ENCODE peak calls at places on chromosomes 11 and 22, in ten cellular contexts. L, T, N, W, X, O, B, I, S and J are unnamed samples.

GRCh38 chr11:116576523-116576922 is 196.3 kb downstream of the BUD13 start:
- DNase-seq in L (no peak), T (no peak), N (no peak), W (peak), X (no peak), O (no peak), B (no peak), I (no peak), S (no peak), J (no peak)

GRCh38 chr11:109423114-109423859 is 1.3 kb downstream of the C11orf87 start:
- DNase-seq in L (no peak), T (no peak), N (no peak), W (no peak), X (no peak), O (no peak), B (no peak), I (no peak), S (no peak), J (no peak)

GRCh38 chr11:130213143-130213978 is 53.8 kb downstream of the ST14 start:
- DNase-seq in L (peak), T (peak), N (peak), W (peak), X (no peak), O (peak), B (peak), I (peak), S (peak), J (peak)

GRCh38 chr11:10149553-10149952 is 144.5 kb downstream of the SBF2 start:
- DNase-seq in L (no peak), T (no peak), N (no peak), W (no peak), X (no peak), O (no peak), B (no peak), I (no peak), S (no peak), J (no peak)

GRCh38 chr22:29254283-29254653 is 13.5 kb downstream of the RHBDD3 start:
- DNase-seq in L (no peak), T (no peak), N (no peak), W (no peak), X (no peak), O (no peak), B (no peak), I (no peak), S (no peak), J (no peak)

GRCh38 chr11:14373941-14374646 is 15.1 kb upstream of the RRAS2 start:
- DNase-seq in L (no peak), T (peak), N (peak), W (peak), X (no peak), O (no peak), B (peak), I (peak), S (peak), J (peak)

GRCh38 chr11:113411536-113411935 is 24.0 kb downstream of the ANKK1 start:
- DNase-seq in L (no peak), T (no peak), N (no peak), W (no peak), X (no peak), O (no peak), B (no peak), I (no peak), S (no peak), J (no peak)

GRCh38 chr22:22884010-22884887 is 3.4 kb upstream of the IGLL5 start:
- DNase-seq in L (no peak), T (peak), N (peak), W (peak), X (peak), O (no peak), B (peak), I (peak), S (no peak), J (no peak)

GRCh38 chr22:17222503-17222902 is 3.3 kb upstream of the ADA2 start:
- DNase-seq in L (no peak), T (no peak), N (no peak), W (no peak), X (no peak), O (no peak), B (no peak), I (no peak), S (no peak), J (no peak)

GRCh38 chr11:2295971-2296912 is 5.5 kb downstream of the C11orf21 start:
- DNase-seq in L (peak), T (no peak), N (peak), W (no peak), X (no peak), O (no peak), B (no peak), I (no peak), S (no peak), J (no peak)

GRCh38 chr11:125166347-125166841 is 1.8 kb downstream of the PKNOX2 start:
- DNase-seq in L (peak), T (no peak), N (peak), W (no peak), X (no peak), O (no peak), B (no peak), I (no peak), S (no peak), J (peak)

GRCh38 chr11:18527512-18527911 is 770 bp upstream of the TSG101 start:
- DNase-seq in L (no peak), T (no peak), N (no peak), W (no peak), X (no peak), O (no peak), B (peak), I (peak), S (no peak), J (no peak)

DNA sequence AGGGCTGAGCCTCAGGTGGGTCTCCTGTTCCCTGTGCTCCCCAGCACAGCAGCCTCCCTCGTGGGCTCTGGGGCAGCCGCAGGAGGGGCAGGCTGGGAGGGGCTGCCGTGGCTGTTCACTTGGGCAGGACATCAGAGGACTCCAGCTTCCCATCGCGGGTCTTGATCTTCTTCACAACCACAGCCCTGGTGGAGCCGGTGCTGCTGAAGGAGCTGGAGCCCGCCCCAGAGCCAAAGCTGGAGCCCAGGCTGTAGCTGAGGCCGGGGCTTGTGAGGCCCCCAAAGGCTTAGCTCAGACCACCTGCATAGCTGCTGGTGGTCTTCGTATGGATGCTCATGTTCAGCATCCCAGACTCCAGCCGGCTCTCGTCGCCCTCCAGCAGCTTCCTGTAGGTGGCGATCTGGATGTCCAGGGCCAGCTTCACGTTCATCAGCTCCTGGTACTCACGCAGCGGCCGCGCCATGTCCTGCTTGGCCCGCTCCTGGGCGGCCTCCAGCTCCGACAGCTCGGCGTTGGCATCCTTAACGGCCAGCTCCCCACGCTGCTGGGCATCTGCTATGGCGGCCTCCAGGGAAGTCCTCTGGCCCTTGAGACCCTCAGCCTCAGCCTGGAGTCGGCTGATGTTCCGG is 126.1 kb downstream of the NECTIN1 start:
- DNase-seq in L (no peak), T (no peak), N (no peak), W (peak), X (no peak), O (no peak), B (no peak), I (no peak), S (no peak), J (no peak)
- TF ChIP-seq CTCF in L (no peak), T (no peak), N (no peak), W (peak), X (no peak), O (no peak), B (no peak), I (no peak), S (no peak), J (no peak)

DNA sequence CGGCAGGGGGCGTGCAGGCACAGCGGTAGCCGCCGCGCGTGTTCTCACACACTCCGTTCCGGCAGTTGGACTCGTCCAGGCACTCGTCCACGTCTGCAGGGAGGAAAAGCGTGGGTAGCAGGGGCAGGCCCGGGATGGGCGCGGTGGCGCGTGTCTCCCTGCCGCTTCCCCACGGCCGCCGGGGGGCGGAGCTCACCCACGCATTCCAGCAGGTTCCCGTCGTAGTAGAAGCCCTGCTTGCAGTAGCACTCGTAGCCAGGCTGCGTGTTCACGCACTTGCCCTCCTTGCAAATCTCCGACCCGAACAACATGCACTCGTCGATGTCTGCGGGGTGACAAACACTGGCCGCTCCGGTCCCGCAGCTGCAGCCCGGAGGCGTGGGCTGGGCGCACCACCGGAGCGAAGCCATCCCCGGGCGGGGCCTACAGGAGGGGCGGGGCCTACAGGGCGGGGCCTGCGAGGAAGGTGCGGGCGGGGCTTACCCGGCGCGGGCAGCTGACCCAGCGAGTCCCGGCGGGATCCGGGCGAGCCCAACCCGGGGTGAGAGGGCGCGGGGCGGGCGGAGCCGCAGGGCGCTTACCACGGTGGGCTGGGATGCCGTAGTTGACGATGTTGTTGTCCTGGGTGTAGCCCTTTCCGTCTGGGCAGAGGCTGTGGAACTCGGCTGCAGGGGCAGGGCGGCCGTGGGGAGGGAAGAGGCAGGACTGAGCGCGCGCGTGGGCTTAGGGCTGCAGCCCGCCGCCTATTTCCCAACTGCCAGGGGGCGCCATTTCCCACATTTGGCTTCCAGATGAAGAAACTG is 15.6 kb downstream of the SCYL1 start:
- DNase-seq in L (peak), T (peak), N (peak), W (no peak), X (peak), O (peak), B (peak), I (peak), S (peak), J (peak)
- TF ChIP-seq POLR2A in L (no peak), T (peak), N (peak), W (no peak), X (no peak), O (no peak), B (no peak), I (peak), S (peak), J (peak)

GRCh38 chr11:38304926-38305325 is 1706.9 kb upstream of the RAG2 start:
- DNase-seq in L (no peak), T (no peak), N (no peak), W (no peak), X (no peak), O (no peak), B (no peak), I (no peak), S (no peak), J (no peak)
- H3K27ac ChIP-seq in L (no peak), T (no peak), N (no peak), W (no peak), X (no peak), O (no peak), B (no peak), I (no peak), S (no peak), J (no peak)

GRCh38 chr22:35411112-35411511 is 11.2 kb downstream of the MCM5 start:
- DNase-seq in L (no peak), T (no peak), N (no peak), W (no peak), X (no peak), O (peak), B (no peak), I (no peak), S (no peak), J (no peak)
- TF ChIP-seq CTCF in L (peak), T (no peak), N (no peak), W (no peak), X (no peak), O (peak), B (no peak), I (no peak), S (no peak), J (no peak)

GRCh38 chr11:72239296-72239848 is 4.6 kb downstream of the PHOX2A start:
- DNase-seq in L (peak), T (peak), N (peak), W (no peak), X (no peak), O (peak), B (peak), I (no peak), S (no peak), J (no peak)
- TF ChIP-seq POLR2A in L (no peak), T (peak), N (no peak), W (no peak), X (no peak), O (no peak), B (no peak), I (no peak), S (no peak), J (no peak)

GRCh38 chr11:135073870-135074269 is 661.8 kb upstream of the B3GAT1 start:
- DNase-seq in L (no peak), T (no peak), N (no peak), W (no peak), X (no peak), O (no peak), B (no peak), I (no peak), S (no peak), J (no peak)

GRCh38 chr11:135075740-135076139 is 663.7 kb upstream of the B3GAT1 start:
- DNase-seq in L (peak), T (peak), N (peak), W (peak), X (peak), O (peak), B (peak), I (peak), S (no peak), J (no peak)

GRCh38 chr11:135069884-135070283 is 657.8 kb upstream of the B3GAT1 start:
- DNase-seq in L (no peak), T (no peak), N (no peak), W (no peak), X (no peak), O (no peak), B (peak), I (peak), S (no peak), J (no peak)

GRCh38 chr11:135073444-135073843 is 661.4 kb upstream of the B3GAT1 start:
- DNase-seq in L (no peak), T (no peak), N (no peak), W (no peak), X (no peak), O (no peak), B (no peak), I (no peak), S (no peak), J (no peak)

DNA sequence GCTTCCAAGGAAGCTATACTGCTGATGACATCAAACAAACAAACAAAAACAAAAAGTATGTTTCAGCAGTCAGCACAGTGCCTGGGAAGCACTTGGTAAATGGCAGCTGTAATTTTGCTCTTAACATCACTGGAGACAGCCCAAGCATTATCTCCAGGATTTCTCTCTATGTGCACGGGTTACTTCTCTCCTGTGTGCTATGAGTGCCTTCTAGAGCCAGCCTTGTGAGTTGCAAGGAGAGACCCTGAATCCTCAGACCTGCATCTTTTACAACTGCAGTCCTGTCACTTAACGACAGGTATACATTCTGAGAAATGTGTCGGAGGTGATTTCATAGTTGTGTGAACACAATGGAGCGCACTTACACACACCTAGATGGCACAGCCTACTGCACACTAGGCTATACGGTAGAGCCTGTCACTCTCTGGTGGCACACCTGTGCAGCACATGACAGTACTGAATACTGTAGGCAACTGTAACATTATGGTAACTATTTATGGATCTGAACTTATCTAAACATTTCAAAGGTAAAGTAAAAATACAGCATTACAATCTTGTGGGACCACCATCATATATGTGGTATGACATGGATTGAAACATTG is 662.5 kb upstream of the B3GAT1 start:
- DNase-seq in L (no peak), T (no peak), N (no peak), W (no peak), X (no peak), O (no peak), B (no peak), I (no peak), S (no peak), J (no peak)
- H3K27ac ChIP-seq in L (no peak), T (no peak), N (no peak), W (no peak), X (no peak), O (no peak), B (no peak), I (no peak), S (no peak), J (no peak)

GRCh38 chr11:92390783-92391182 is 166.2 kb downstream of the FAT3 start:
- DNase-seq in L (no peak), T (no peak), N (no peak), W (no peak), X (no peak), O (no peak), B (no peak), I (no peak), S (no peak), J (no peak)

GRCh38 chr11:92386577-92386976 is 162.0 kb downstream of the FAT3 start:
- DNase-seq in L (no peak), T (no peak), N (no peak), W (no peak), X (no peak), O (no peak), B (no peak), I (no peak), S (no peak), J (no peak)

GRCh38 chr11:92391866-92392265 is 167.2 kb downstream of the FAT3 start:
- DNase-seq in L (no peak), T (no peak), N (no peak), W (no peak), X (no peak), O (no peak), B (no peak), I (no peak), S (no peak), J (no peak)

GRCh38 chr11:92387882-92388281 is 163.3 kb downstream of the FAT3 start:
- DNase-seq in L (no peak), T (no peak), N (no peak), W (no peak), X (no peak), O (no peak), B (no peak), I (no peak), S (no peak), J (no peak)

DNA sequence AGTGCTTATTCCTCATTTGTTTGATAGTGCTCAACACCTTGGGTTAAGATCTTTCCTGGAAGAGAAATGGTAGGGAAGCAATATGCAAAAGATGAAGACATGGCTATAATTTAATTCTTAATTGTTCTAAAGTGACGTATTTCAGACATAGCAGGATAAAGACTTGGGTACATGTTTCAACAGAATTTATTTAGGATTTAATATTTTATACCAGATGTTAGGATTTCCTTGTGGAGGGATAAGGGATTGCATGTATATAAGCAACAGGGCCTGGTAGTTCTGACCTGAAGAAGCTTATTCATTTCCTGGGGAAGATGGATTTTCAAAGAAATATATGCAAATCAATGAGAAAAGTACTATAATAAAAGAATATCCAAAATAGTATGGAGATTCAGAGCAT is 163.8 kb downstream of the FAT3 start:
- DNase-seq in L (no peak), T (no peak), N (no peak), W (no peak), X (no peak), O (no peak), B (no peak), I (no peak), S (no peak), J (no peak)
- TF ChIP-seq CTCF in L (no peak), T (no peak), N (no peak), W (no peak), X (no peak), O (no peak), B (no peak), I (no peak), S (peak), J (no peak)

GRCh38 chr22:41117127-41117965 is 25.0 kb downstream of the EP300 start:
- DNase-seq in L (no peak), T (no peak), N (no peak), W (no peak), X (no peak), O (no peak), B (no peak), I (no peak), S (no peak), J (no peak)
- TF ChIP-seq POLR2A in L (no peak), T (no peak), N (no peak), W (no peak), X (no peak), O (no peak), B (no peak), I (no peak), S (no peak), J (no peak)